ENCODE peak calls at places on chromosomes 1 and 21, in six cellular contexts. One of them, this sample, is unnamed.

GRCh38 chr1:109425902-109426277 is 358 bp downstream of the PSMA5 start:
- DNase-seq in psoas muscle: peak; percentile 85
- DNase-seq in adrenal gland: peak; percentile 77
- DNase-seq in lower lobe of right lung: peak; percentile 79
- DNase-seq in fibroblast of lung: peak; percentile 48
- DNase-seq in brain microvascular endothelial cell: peak; percentile 38
- DNase-seq in this sample: peak; percentile 38

GRCh38 chr21:46021978-46022544 is 40.5 kb downstream of the COL6A1 start:
- DNase-seq in fibroblast of lung: no peak
- DNase-seq in lower lobe of right lung: no peak
- DNase-seq in brain microvascular endothelial cell: no peak
- DNase-seq in psoas muscle: peak; percentile 87
- DNase-seq in adrenal gland: no peak
- DNase-seq in this sample: no peak

GRCh38 chr1:16212251-16212961 is at the start of gene ARHGEF19:
- DNase-seq in psoas muscle: no peak
- DNase-seq in fibroblast of lung: no peak
- DNase-seq in adrenal gland: no peak
- DNase-seq in lower lobe of right lung: peak; percentile 81
- DNase-seq in brain microvascular endothelial cell: no peak
- DNase-seq in this sample: no peak

GRCh38 chr1:47434051-47434842 is 3.6 kb upstream of the FOXD2 start:
- DNase-seq in psoas muscle: peak; percentile 70
- DNase-seq in brain microvascular endothelial cell: peak; percentile 25
- DNase-seq in adrenal gland: peak; percentile 82
- DNase-seq in fibroblast of lung: peak; percentile 66
- DNase-seq in lower lobe of right lung: peak; percentile 62
- DNase-seq in this sample: peak; percentile 67

GRCh38 chr1:113641396-113641795 is 117.9 kb downstream of the PHTF1 start:
- DNase-seq in brain microvascular endothelial cell: no peak
- DNase-seq in fibroblast of lung: no peak
- DNase-seq in psoas muscle: no peak
- DNase-seq in adrenal gland: no peak
- DNase-seq in lower lobe of right lung: no peak
- DNase-seq in this sample: no peak

GRCh38 chr1:222618001-222618879 is at the start of gene MIA3:
- DNase-seq in brain microvascular endothelial cell: no peak
- DNase-seq in lower lobe of right lung: peak; percentile 88
- DNase-seq in adrenal gland: peak; percentile 57
- DNase-seq in fibroblast of lung: peak; percentile 14
- DNase-seq in psoas muscle: peak; percentile 92
- DNase-seq in this sample: peak; percentile 13

GRCh38 chr21:44933199-44933937 is 6.5 kb upstream of the SLX9 start:
- DNase-seq in adrenal gland: no peak
- DNase-seq in lower lobe of right lung: peak; percentile 35
- DNase-seq in fibroblast of lung: no peak
- DNase-seq in brain microvascular endothelial cell: no peak
- DNase-seq in psoas muscle: peak; percentile 31
- DNase-seq in this sample: no peak

GRCh38 chr1:87829360-87829759 is 500.7 kb downstream of the LMO4 start:
- DNase-seq in brain microvascular endothelial cell: no peak
- DNase-seq in lower lobe of right lung: no peak
- DNase-seq in fibroblast of lung: no peak
- DNase-seq in adrenal gland: no peak
- DNase-seq in psoas muscle: no peak
- DNase-seq in this sample: no peak

GRCh38 chr1:243970077-243970476 is 81.0 kb upstream of the ZBTB18 start:
- DNase-seq in brain microvascular endothelial cell: no peak
- DNase-seq in fibroblast of lung: no peak
- DNase-seq in lower lobe of right lung: no peak
- DNase-seq in psoas muscle: no peak
- DNase-seq in adrenal gland: no peak
- DNase-seq in this sample: peak; percentile 92

GRCh38 chr1:76695535-76695934 is 171.7 kb upstream of the ST6GALNAC5 start:
- DNase-seq in fibroblast of lung: no peak
- DNase-seq in brain microvascular endothelial cell: no peak
- DNase-seq in psoas muscle: no peak
- DNase-seq in adrenal gland: no peak
- DNase-seq in lower lobe of right lung: no peak
- DNase-seq in this sample: no peak

GRCh38 chr1:68103006-68103545 is 52.6 kb upstream of the DIRAS3 start:
- DNase-seq in adrenal gland: no peak
- DNase-seq in brain microvascular endothelial cell: no peak
- DNase-seq in fibroblast of lung: no peak
- DNase-seq in lower lobe of right lung: no peak
- DNase-seq in psoas muscle: no peak
- DNase-seq in this sample: peak; percentile 41

GRCh38 chr1:17572264-17572985 is 32.9 kb downstream of the ARHGEF10L start:
- DNase-seq in brain microvascular endothelial cell: no peak
- DNase-seq in psoas muscle: no peak
- DNase-seq in fibroblast of lung: no peak
- DNase-seq in adrenal gland: no peak
- DNase-seq in lower lobe of right lung: no peak
- DNase-seq in this sample: no peak

GRCh38 chr1:173467426-173467825 is 9.7 kb upstream of the PRDX6 start:
- DNase-seq in brain microvascular endothelial cell: peak; percentile 52
- DNase-seq in lower lobe of right lung: no peak
- DNase-seq in adrenal gland: no peak
- DNase-seq in psoas muscle: no peak
- DNase-seq in fibroblast of lung: no peak
- DNase-seq in this sample: no peak

GRCh38 chr1:29266912-29267311 is 30.6 kb downstream of the PTPRU start:
- DNase-seq in lower lobe of right lung: no peak
- DNase-seq in brain microvascular endothelial cell: no peak
- DNase-seq in adrenal gland: no peak
- DNase-seq in fibroblast of lung: no peak
- DNase-seq in psoas muscle: no peak
- DNase-seq in this sample: no peak

GRCh38 chr1:153678519-153679336 is at the start of gene NPR1:
- DNase-seq in adrenal gland: peak; percentile 69
- DNase-seq in lower lobe of right lung: peak; percentile 67
- DNase-seq in brain microvascular endothelial cell: no peak
- DNase-seq in psoas muscle: peak; percentile 83
- DNase-seq in fibroblast of lung: peak; percentile 34
- DNase-seq in this sample: peak; percentile 54

GRCh38 chr1:240526321-240526720 is 85.6 kb downstream of the GREM2 start:
- DNase-seq in adrenal gland: no peak
- DNase-seq in fibroblast of lung: no peak
- DNase-seq in brain microvascular endothelial cell: no peak
- DNase-seq in lower lobe of right lung: no peak
- DNase-seq in psoas muscle: peak; percentile 60
- DNase-seq in this sample: no peak

GRCh38 chr1:198888379-198888778 is 249.5 kb downstream of the PTPRC start:
- DNase-seq in fibroblast of lung: no peak
- DNase-seq in adrenal gland: no peak
- DNase-seq in lower lobe of right lung: no peak
- DNase-seq in brain microvascular endothelial cell: no peak
- DNase-seq in psoas muscle: no peak
- DNase-seq in this sample: no peak

GRCh38 chr1:81296584-81296983 is 504.1 kb upstream of the ADGRL2 start:
- DNase-seq in lower lobe of right lung: no peak
- DNase-seq in psoas muscle: no peak
- DNase-seq in fibroblast of lung: peak; percentile 36
- DNase-seq in brain microvascular endothelial cell: no peak
- DNase-seq in adrenal gland: no peak
- DNase-seq in this sample: no peak

GRCh38 chr1:94745742-94746141 is 74.4 kb upstream of the SLC44A3 start:
- DNase-seq in fibroblast of lung: no peak
- DNase-seq in brain microvascular endothelial cell: no peak
- DNase-seq in adrenal gland: no peak
- DNase-seq in lower lobe of right lung: no peak
- DNase-seq in psoas muscle: no peak
- DNase-seq in this sample: no peak

GRCh38 chr1:226001852-226002666 is 2.9 kb upstream of the SDE2 start:
- DNase-seq in fibroblast of lung: no peak
- DNase-seq in adrenal gland: peak; percentile 89
- DNase-seq in psoas muscle: peak; percentile 64
- DNase-seq in brain microvascular endothelial cell: peak; percentile 12
- DNase-seq in lower lobe of right lung: peak; percentile 81
- DNase-seq in this sample: peak; percentile 58

GRCh38 chr1:205769641-205770365 is 5.5 kb downstream of the RAB29 start:
- DNase-seq in fibroblast of lung: no peak
- DNase-seq in lower lobe of right lung: no peak
- DNase-seq in psoas muscle: no peak
- DNase-seq in brain microvascular endothelial cell: no peak
- DNase-seq in adrenal gland: no peak
- DNase-seq in this sample: no peak

GRCh38 chr1:155073377-155074272 is 5.0 kb upstream of the EFNA3 start:
- DNase-seq in lower lobe of right lung: no peak
- DNase-seq in adrenal gland: no peak
- DNase-seq in brain microvascular endothelial cell: no peak
- DNase-seq in psoas muscle: peak; percentile 40
- DNase-seq in fibroblast of lung: no peak
- DNase-seq in this sample: no peak

GRCh38 chr1:157363660-157364140 is 188.6 kb downstream of the FCRL5 start:
- DNase-seq in lower lobe of right lung: no peak
- DNase-seq in adrenal gland: no peak
- DNase-seq in brain microvascular endothelial cell: peak; percentile 45
- DNase-seq in psoas muscle: peak; percentile 47
- DNase-seq in fibroblast of lung: peak; percentile 20
- DNase-seq in this sample: peak; percentile 50

GRCh38 chr1:28328228-28328648 is 602 bp upstream of the MED18 start:
- DNase-seq in brain microvascular endothelial cell: no peak
- DNase-seq in lower lobe of right lung: no peak
- DNase-seq in psoas muscle: peak; percentile 52
- DNase-seq in fibroblast of lung: no peak
- DNase-seq in adrenal gland: peak; percentile 58
- DNase-seq in this sample: no peak

GRCh38 chr1:45493116-45493697 is 2.2 kb upstream of the TESK2 start:
- DNase-seq in brain microvascular endothelial cell: peak; percentile 57
- DNase-seq in lower lobe of right lung: no peak
- DNase-seq in fibroblast of lung: peak; percentile 69
- DNase-seq in adrenal gland: peak; percentile 73
- DNase-seq in psoas muscle: no peak
- DNase-seq in this sample: peak; percentile 59

GRCh38 chr1:5961601-5962000 is 30.6 kb downstream of the NPHP4 start:
- DNase-seq in psoas muscle: no peak
- DNase-seq in adrenal gland: peak; percentile 73
- DNase-seq in lower lobe of right lung: no peak
- DNase-seq in brain microvascular endothelial cell: no peak
- DNase-seq in fibroblast of lung: no peak
- DNase-seq in this sample: no peak

GRCh38 chr1:20602851-20603450 is 14.1 kb downstream of the CDA start:
- DNase-seq in fibroblast of lung: no peak
- DNase-seq in lower lobe of right lung: no peak
- DNase-seq in psoas muscle: no peak
- DNase-seq in adrenal gland: no peak
- DNase-seq in brain microvascular endothelial cell: no peak
- DNase-seq in this sample: no peak

GRCh38 chr1:236507022-236507700 is 16.6 kb upstream of the LGALS8 start:
- DNase-seq in lower lobe of right lung: no peak
- DNase-seq in psoas muscle: no peak
- DNase-seq in brain microvascular endothelial cell: peak; percentile 17
- DNase-seq in adrenal gland: no peak
- DNase-seq in fibroblast of lung: no peak
- DNase-seq in this sample: peak; percentile 76

GRCh38 chr1:179293340-179294327 is at the start of gene SOAT1:
- DNase-seq in adrenal gland: peak; percentile 98
- DNase-seq in fibroblast of lung: peak; percentile 90
- DNase-seq in psoas muscle: peak; percentile 98
- DNase-seq in brain microvascular endothelial cell: peak; percentile 81
- DNase-seq in lower lobe of right lung: peak; percentile 96
- DNase-seq in this sample: peak; percentile 95
- TF ChIP-seq CTCF in adrenal gland: no peak
- TF ChIP-seq CTCF in fibroblast of lung: peak; percentile 3
- TF ChIP-seq CTCF in psoas muscle: no peak
- TF ChIP-seq CTCF in brain microvascular endothelial cell: peak; percentile 21
- TF ChIP-seq CTCF in lower lobe of right lung: peak; percentile 34
- TF ChIP-seq CTCF in this sample: no peak

GRCh38 chr1:231991231-231991630 is 364.6 kb downstream of the DISC1 start:
- DNase-seq in lower lobe of right lung: no peak
- DNase-seq in adrenal gland: no peak
- DNase-seq in psoas muscle: no peak
- DNase-seq in fibroblast of lung: no peak
- DNase-seq in brain microvascular endothelial cell: no peak
- DNase-seq in this sample: no peak
- H3K4me3 ChIP-seq in lower lobe of right lung: no peak overlapping the region
- H3K4me3 ChIP-seq in adrenal gland: no peak overlapping the region
- H3K4me3 ChIP-seq in psoas muscle: no peak overlapping the region
- H3K4me3 ChIP-seq in fibroblast of lung: no peak overlapping the region
- H3K4me3 ChIP-seq in brain microvascular endothelial cell: no peak overlapping the region
- H3K4me3 ChIP-seq in this sample: no peak overlapping the region

DNA sequence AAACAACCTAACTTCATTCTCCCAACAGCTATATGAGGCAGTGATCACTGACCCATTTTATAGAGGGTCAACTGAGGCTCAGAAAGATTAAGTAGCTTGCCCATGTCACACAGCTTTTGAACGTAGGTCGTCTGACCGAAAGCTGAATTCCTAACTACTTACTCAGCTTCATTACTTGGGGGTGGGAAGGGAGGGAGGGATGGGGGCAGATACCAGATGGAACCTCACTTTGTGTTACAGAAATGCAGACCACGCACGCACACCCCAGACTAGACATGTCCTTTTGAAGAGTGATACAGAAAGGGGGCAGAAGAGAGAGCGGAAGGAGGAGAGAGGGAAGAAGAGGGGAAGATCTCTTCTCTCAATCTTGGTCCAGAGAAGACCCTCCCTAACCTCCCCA is 2.3 kb downstream of the ADGRB2 start:
- DNase-seq in brain microvascular endothelial cell: peak; percentile 28
- DNase-seq in lower lobe of right lung: no peak
- DNase-seq in fibroblast of lung: peak; percentile 60
- DNase-seq in adrenal gland: no peak
- DNase-seq in psoas muscle: no peak
- DNase-seq in this sample: no peak
- H3K27me3 ChIP-seq in brain microvascular endothelial cell: no peaks in the 10 kb centered on the region
- H3K27me3 ChIP-seq in lower lobe of right lung: peaks cover 59% of the 10 kb centered on the region
- H3K27me3 ChIP-seq in fibroblast of lung: no peaks in the 10 kb centered on the region
- H3K27me3 ChIP-seq in adrenal gland: peaks cover 2% of the 10 kb centered on the region
- H3K27me3 ChIP-seq in psoas muscle: peaks cover 23% of the 10 kb centered on the region
- H3K27me3 ChIP-seq in this sample: no peaks in the 10 kb centered on the region

DNA sequence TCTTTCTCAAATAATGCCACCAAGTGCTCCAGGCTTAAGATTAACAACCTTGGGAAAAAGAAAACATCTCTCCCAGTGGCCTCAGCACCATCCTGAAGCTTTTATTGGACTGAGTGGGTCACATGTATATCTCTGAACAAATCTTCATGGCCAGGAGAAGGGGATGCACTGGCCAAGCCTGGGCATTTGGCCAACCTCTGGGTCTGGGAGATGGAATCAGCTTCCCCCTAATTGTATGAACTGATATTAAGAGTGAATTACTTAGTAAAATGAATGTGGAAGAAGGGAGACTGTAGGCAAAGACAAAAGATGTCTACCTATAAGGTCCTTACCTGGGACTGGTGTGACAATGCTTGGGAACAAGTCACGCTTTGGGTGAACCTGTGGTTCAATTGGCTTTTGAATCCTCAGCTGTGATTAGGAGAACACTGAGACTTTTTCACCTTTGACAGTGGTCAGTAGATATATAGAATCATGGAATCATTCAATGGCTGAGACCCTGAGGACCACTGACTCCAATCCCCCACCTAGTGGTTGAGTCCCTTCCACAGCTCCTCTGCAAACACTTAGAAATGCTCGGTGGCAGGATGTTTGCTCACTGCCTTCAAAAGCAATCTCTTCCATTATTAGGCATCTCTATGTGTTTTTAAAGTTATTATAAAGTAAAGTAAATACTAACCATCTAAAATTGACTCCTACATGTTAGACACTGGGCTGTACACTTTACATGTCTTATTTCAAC is 102.6 kb upstream of the ATP1A1 start:
- DNase-seq in fibroblast of lung: no peak
- DNase-seq in lower lobe of right lung: no peak
- DNase-seq in brain microvascular endothelial cell: no peak
- DNase-seq in psoas muscle: no peak
- DNase-seq in adrenal gland: no peak
- DNase-seq in this sample: no peak
- TF ChIP-seq CTCF in fibroblast of lung: no peak
- TF ChIP-seq CTCF in lower lobe of right lung: no peak
- TF ChIP-seq CTCF in brain microvascular endothelial cell: no peak
- TF ChIP-seq CTCF in psoas muscle: no peak
- TF ChIP-seq CTCF in adrenal gland: no peak
- TF ChIP-seq CTCF in this sample: no peak

This sample was measured in A673.